ENCODE peak calls at places on chromosomes 1 and 21, in eight cellular contexts. X is cardiac muscle cell; B is MM.1S; E is fibroblast of lung; G is AG10803; D is activated naive CD8-positive, alpha-beta T cell treated with anti-CD3 and anti-CD28 coated beads, Interleukin-2, amount 50 U/mL, for 24 hours; P is posterior vena cava; W is substantia nigra. V is an unnamed sample.

GRCh38 chr1:70436617-70437236 is 25.7 kb downstream of the CTH start:
- DNase-seq in E (peak), W (no peak), D (no peak), B (no peak), G (peak), X (peak), P (no peak), V (no peak)

GRCh38 chr1:208807446-208808117 is 563.4 kb upstream of the PLXNA2 start:
- DNase-seq in B (no peak), D (no peak), X (no peak), P (no peak), E (no peak), G (no peak), W (no peak), V (no peak)

GRCh38 chr1:116908821-116909510 is 750 bp upstream of the PTGFRN start:
- DNase-seq in W (no peak), X (no peak), P (no peak), D (no peak), E (no peak), B (no peak), G (no peak), V (no peak)

GRCh38 chr1:8540266-8540926 is 222.5 kb downstream of the SLC45A1 start:
- DNase-seq in B (no peak), G (peak), D (no peak), W (no peak), P (no peak), X (peak), E (peak), V (no peak)

GRCh38 chr1:156707486-156708244 is 2.3 kb upstream of the CRABP2 start:
- DNase-seq in B (no peak), G (peak), E (peak), W (no peak), X (peak), P (no peak), D (no peak), V (no peak)

GRCh38 chr21:41043008-41043407 is 125.0 kb upstream of the BACE2 start:
- DNase-seq in D (no peak), X (no peak), G (no peak), P (no peak), E (no peak), B (no peak), W (no peak), V (no peak)

GRCh38 chr1:109977657-109978378 is 6.7 kb upstream of the AHCYL1 start:
- DNase-seq in X (peak), B (no peak), P (peak), E (no peak), G (no peak), W (no peak), D (no peak), V (no peak)

GRCh38 chr21:41992576-41992975 is 17.6 kb downstream of the ZBTB21 start:
- DNase-seq in P (no peak), W (no peak), X (no peak), G (no peak), B (no peak), D (no peak), E (no peak), V (no peak)

GRCh38 chr1:50968884-50969610 is 998 bp upstream of the CDKN2C start:
- DNase-seq in P (peak), W (peak), G (peak), E (peak), B (no peak), D (peak), X (no peak), V (peak)

GRCh38 chr1:243525085-243525487 is 269.2 kb downstream of the SDCCAG8 start:
- DNase-seq in B (no peak), D (no peak), G (peak), W (no peak), X (peak), E (peak), P (no peak), V (no peak)

GRCh38 chr1:36882536-36883285 is 151.6 kb downstream of the GRIK3 start:
- DNase-seq in E (no peak), B (no peak), X (no peak), D (no peak), P (no peak), W (no peak), G (no peak), V (no peak)

V was measured in transverse colon.